ENCODE peak calls at places on chromosomes 12 and 14, in nine cellular contexts. X is pancreas; A is A549; H is adipocyte; U is CD8-positive, alpha-beta memory T cell; Z is ovary; K is Caco-2; F is mucosa of descending colon; D is BE2C. S is an unnamed sample. For H3K9me3, the result is how much of the 10 kb centered on the place peaks cover.

GRCh38 chr14:68232643-68233055 is 413.1 kb downstream of the RAD51B start:
- DNase-seq in Z (peak), K (no peak), U (no peak), F (no peak), D (no peak), A (peak), H (peak), X (no peak), S (peak)

GRCh38 chr12:2179953-2180736 is 127.4 kb downstream of the CACNA1C start:
- DNase-seq in A (peak), Z (peak), U (no peak), K (no peak), X (no peak), H (peak), F (no peak), D (no peak), S (no peak)

GRCh38 chr12:103868215-103868614 is 27.2 kb upstream of the NT5DC3 start:
- DNase-seq in U (no peak), F (no peak), H (no peak), D (no peak), X (no peak), Z (no peak), A (no peak), K (no peak), S (no peak)

GRCh38 chr12:58967551-58967950 is 47.2 kb upstream of the LRIG3 start:
- DNase-seq in U (no peak), K (no peak), X (no peak), A (no peak), F (no peak), H (peak), D (no peak), Z (no peak), S (peak)

GRCh38 chr12:27101290-27101689 is 18.9 kb upstream of the C12orf71 start:
- DNase-seq in H (no peak), A (no peak), D (no peak), U (no peak), Z (no peak), K (no peak), X (no peak), F (no peak), S (no peak)

GRCh38 chr12:14905269-14906004 is 19.8 kb upstream of the MGP start:
- DNase-seq in H (no peak), A (no peak), F (no peak), D (no peak), Z (no peak), X (no peak), U (no peak), K (no peak), S (peak)

GRCh38 chr14:95519699-95520098 is 3.2 kb upstream of the SYNE3 start:
- DNase-seq in A (no peak), U (peak), H (peak), X (no peak), K (no peak), D (no peak), Z (peak), F (peak), S (peak)

GRCh38 chr14:63438065-63438757 is 105.0 kb downstream of the PPP2R5E start:
- DNase-seq in K (peak), A (peak), F (no peak), U (no peak), H (peak), D (peak), Z (peak), X (peak), S (peak)

GRCh38 chr14:54786191-54786755 is 116.4 kb downstream of the GCH1 start:
- DNase-seq in X (no peak), U (no peak), F (no peak), D (no peak), A (no peak), K (no peak), Z (no peak), H (no peak), S (no peak)

GRCh38 chr12:109741970-109742372 is 28.3 kb downstream of the FAM222A start:
- DNase-seq in H (no peak), D (peak), F (peak), U (no peak), X (peak), Z (no peak), A (no peak), K (peak), S (no peak)

GRCh38 chr14:54207991-54208520 is 188.8 kb upstream of the CDKN3 start:
- DNase-seq in H (no peak), X (no peak), F (no peak), Z (no peak), D (no peak), K (no peak), U (no peak), A (no peak), S (peak)

GRCh38 chr14:40989260-40989659 is 617.4 kb upstream of the LRFN5 start:
- DNase-seq in A (no peak), F (no peak), K (no peak), D (no peak), H (no peak), X (no peak), Z (no peak), U (no peak), S (peak)

GRCh38 chr12:106446429-106447092 is 89.0 kb downstream of the POLR3B start:
- DNase-seq in U (no peak), K (no peak), A (no peak), Z (no peak), F (no peak), X (no peak), D (no peak), H (no peak), S (no peak)

GRCh38 chr14:38420045-38420444 is 164.2 kb upstream of the CLEC14A start:
- DNase-seq in D (no peak), F (no peak), A (no peak), K (no peak), H (peak), X (no peak), Z (no peak), U (no peak), S (no peak)

GRCh38 chr12:133129368-133130037 is 571 bp downstream of the ZNF891 start:
- DNase-seq in Z (no peak), U (no peak), X (no peak), D (no peak), F (no peak), K (no peak), A (no peak), H (no peak), S (peak)
- H3K9me3 ChIP-seq in Z (under half), U (under half), X (under half), D (under half), F (half or more), K (under half), A (half or more), H (half or more), S (under half)

GRCh38 chr12:9941838-9942237 is 9.7 kb upstream of the CLEC2A start:
- DNase-seq in Z (no peak), U (no peak), K (no peak), F (no peak), H (no peak), D (no peak), X (no peak), A (no peak), S (no peak)
- H3K9me3 ChIP-seq in Z (under half), U (under half), K (under half), F (under half), H (under half), D (under half), X (under half), A (under half), S (under half)

GRCh38 chr14:105912641-105913180 is 386.3 kb downstream of the TMEM121 start:
- DNase-seq in K (no peak), Z (no peak), U (no peak), D (no peak), X (peak), F (peak), H (no peak), A (no peak), S (no peak)
- H3K9me3 ChIP-seq in K (under half), Z (under half), U (under half), D (under half), X (under half), F (under half), H (under half), A (under half), S (under half)

GRCh38 chr12:127189992-127190391 is 1077.0 kb upstream of the TMEM132C start:
- DNase-seq in F (no peak), H (no peak), Z (no peak), U (no peak), K (no peak), A (no peak), X (no peak), D (no peak), S (no peak)
- H3K9me3 ChIP-seq in F (under half), H (under half), Z (under half), U (under half), K (under half), A (under half), X (under half), D (under half), S (under half)

DNA sequence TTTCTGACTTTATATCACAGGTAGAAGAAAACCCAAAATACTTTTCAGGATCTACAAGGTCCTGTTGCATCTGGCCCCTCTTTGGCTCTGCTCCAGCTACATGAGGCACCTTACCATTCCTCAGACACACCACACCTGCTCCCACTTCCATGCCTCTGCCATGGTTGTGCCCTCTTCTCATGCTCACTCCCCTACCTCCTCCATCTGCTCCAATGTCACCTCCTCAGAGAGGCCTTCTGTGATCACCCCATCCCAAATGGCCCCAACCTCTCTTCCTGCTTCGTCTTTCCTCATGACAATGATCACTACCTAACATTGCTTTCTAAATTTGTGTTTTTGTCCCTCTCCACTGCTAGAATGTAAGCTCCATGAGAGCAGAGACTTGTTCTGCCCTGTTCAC is 174.3 kb downstream of the ANO2 start:
- DNase-seq in X (no peak), A (no peak), D (no peak), U (no peak), Z (no peak), K (no peak), F (no peak), H (no peak), S (no peak)
- H3K9me3 ChIP-seq in X (under half), A (under half), D (under half), U (under half), Z (under half), K (under half), F (under half), H (under half), S (under half)

GRCh38 chr14:28902930-28903329 is 136.3 kb downstream of the FOXG1 start:
- DNase-seq in F (no peak), A (no peak), X (no peak), Z (no peak), U (no peak), H (peak), K (no peak), D (no peak), S (no peak)
- H3K9me3 ChIP-seq in F (under half), A (under half), X (under half), Z (under half), U (under half), H (under half), K (under half), D (under half), S (under half)

S was measured in cardiac muscle cell.